ENCODE peak calls at places on chromosomes 3 and 15, in six cellular contexts. R is tibial nerve, F is dorsolateral prefrontal cortex, M is KBM-7, Q is left colon, A is activated T-cell treated with anti-CD3 and anti-CD28 coated beads for 24 hours. U is an unnamed sample.

GRCh38 chr3:13148561-13149330 is 75.5 kb upstream of the IQSEC1 start:
- DNase-seq in R (no peak), F (no peak), M (no peak), Q (no peak), A (no peak), U (no peak)

GRCh38 chr3:190855151-190855550 is 7.3 kb downstream of the GMNC start:
- DNase-seq in R (no peak), F (no peak), M (no peak), Q (no peak), A (no peak), U (no peak)

GRCh38 chr3:40745381-40746106 is 220.8 kb downstream of the ZNF621 start:
- DNase-seq in R (no peak), F (no peak), M (no peak), Q (no peak), A (no peak), U (no peak)

GRCh38 chr3:122294365-122294764 is 30.7 kb upstream of the CSTA start:
- DNase-seq in R (no peak), F (no peak), M (no peak), Q (no peak), A (no peak), U (no peak)

GRCh38 chr3:179750720-179751328 is 98.0 kb downstream of the USP13 start:
- DNase-seq in R (no peak), F (no peak), M (peak; percentile 59), Q (no peak), A (no peak), U (no peak)

GRCh38 chr15:40942865-40943264 is 10.4 kb upstream of the CHAC1 start:
- DNase-seq in R (no peak), F (no peak), M (no peak), Q (no peak), A (no peak), U (no peak)

GRCh38 chr3:157300091-157300490 is 136.6 kb upstream of the PTX3 start:
- DNase-seq in R (no peak), F (no peak), M (no peak), Q (no peak), A (no peak), U (no peak)

GRCh38 chr3:117017135-117017990 is 307.8 kb downstream of the TUSC7 start:
- DNase-seq in R (no peak), F (no peak), M (no peak), Q (no peak), A (no peak), U (no peak)

GRCh38 chr3:133535971-133536634 is 37.4 kb upstream of the CDV3 start:
- DNase-seq in R (no peak), F (no peak), M (no peak), Q (peak; percentile 51), A (no peak), U (no peak)

GRCh38 chr3:130425484-130425883 is 80.0 kb downstream of the COL6A5 start:
- DNase-seq in R (no peak), F (no peak), M (no peak), Q (no peak), A (no peak), U (no peak)

GRCh38 chr3:99505646-99506269 is 132.6 kb upstream of the COL8A1 start:
- DNase-seq in R (no peak), F (no peak), M (peak; percentile 2), Q (peak; percentile 31), A (no peak), U (peak; percentile 85)

GRCh38 chr3:52406231-52406661 is 38.7 kb downstream of the SEMA3G start:
- DNase-seq in R (no peak), F (no peak), M (no peak), Q (peak; percentile 77), A (no peak), U (no peak)

GRCh38 chr15:29130461-29130860 is 139.2 kb downstream of the NSMCE3 start:
- DNase-seq in R (no peak), F (no peak), M (no peak), Q (no peak), A (no peak), U (no peak)

U was measured in HL-60.